ENCODE peak calls at places on chromosomes 4 and X, in ten cellular contexts. N is suprapubic skin, R is body of pancreas, L is spleen, M is heart right ventricle, O is ascending aorta, U is cardiac muscle cell, K is heart left ventricle, H is left ventricle myocardium inferior, F is aorta. A is an unnamed sample. For H3K27me3 and H3K36me3, the result is how much of the 10 kb centered on the place peaks cover.

GRCh38 chrX:96407043-96407442 is 277.6 kb upstream of the DIAPH2 start:
- DNase-seq in F (peak), O (no peak), K (no peak), N (no peak), R (peak), U (peak), L (no peak), M (peak), H (peak), A (peak)

GRCh38 chrX:129925305-129926092 is 19.5 kb downstream of the UTP14A start:
- DNase-seq in N (peak), F (peak), H (peak), L (peak), U (peak), R (peak), M (peak), K (peak), O (no peak), A (peak)

GRCh38 chr4:20305976-20306375 is 54.3 kb downstream of the SLIT2 start:
- DNase-seq in N (no peak), F (no peak), U (peak), O (no peak), M (no peak), L (no peak), K (no peak), R (no peak), H (no peak), A (no peak)

GRCh38 chr4:74536557-74536956 is 91.6 kb downstream of the AREG start:
- DNase-seq in U (peak), H (no peak), K (no peak), R (no peak), N (no peak), L (no peak), O (no peak), M (no peak), F (no peak), A (no peak)

GRCh38 chrX:12206413-12206812 is 68.1 kb downstream of the FRMPD4 start:
- DNase-seq in R (no peak), O (no peak), M (no peak), L (no peak), H (no peak), F (no peak), K (no peak), N (no peak), U (no peak), A (no peak)

GRCh38 chrX:14779589-14779988 is 93.3 kb downstream of the FANCB start:
- DNase-seq in L (no peak), M (no peak), O (no peak), F (no peak), N (no peak), R (no peak), K (no peak), H (no peak), U (no peak), A (no peak)

GRCh38 chr4:16530688-16531635 is 304.7 kb upstream of the TAPT1 start:
- DNase-seq in U (peak), M (no peak), F (no peak), R (no peak), O (no peak), H (no peak), K (no peak), N (no peak), L (no peak), A (no peak)

GRCh38 chr4:152665691-152666410 is 13.9 kb downstream of the TMEM154 start:
- DNase-seq in K (no peak), H (no peak), O (no peak), M (no peak), N (no peak), R (no peak), U (no peak), F (no peak), L (no peak), A (peak)

GRCh38 chr4:180960758-180961401 is 1282.3 kb upstream of the TENM3 start:
- DNase-seq in H (no peak), L (no peak), K (no peak), R (no peak), N (no peak), M (no peak), O (no peak), F (no peak), U (no peak), A (no peak)

GRCh38 chr4:118757761-118758213 is 72.6 kb downstream of the METTL14 start:
- DNase-seq in H (no peak), F (no peak), L (no peak), R (no peak), M (no peak), O (no peak), K (no peak), U (peak), N (no peak), A (no peak)

GRCh38 chr4:69781458-69782418 is 21.3 kb upstream of the SULT1B1 start:
- DNase-seq in L (no peak), N (no peak), M (no peak), R (no peak), F (no peak), U (no peak), K (no peak), H (no peak), O (no peak), A (peak)

GRCh38 chrX:78619829-78620228 is 39.3 kb downstream of the RTL3 start:
- DNase-seq in O (no peak), M (peak), R (no peak), U (peak), L (no peak), N (no peak), H (peak), K (no peak), F (peak), A (no peak)

GRCh38 chr4:108029321-108029720 is 39.6 kb downstream of the HADH start:
- DNase-seq in R (no peak), F (no peak), L (no peak), N (no peak), U (no peak), O (no peak), M (no peak), H (no peak), K (no peak), A (no peak)

GRCh38 chr4:113901994-113902787 is 77.3 kb downstream of the ARSJ start:
- DNase-seq in U (no peak), R (peak), K (no peak), M (no peak), H (no peak), N (no peak), F (no peak), L (peak), O (no peak), A (no peak)

GRCh38 chr4:89939994-89940393 is 45.3 kb downstream of the MMRN1 start:
- DNase-seq in M (peak), U (peak), R (peak), H (peak), O (no peak), K (peak), F (no peak), N (no peak), L (no peak), A (no peak)

GRCh38 chr4:87950516-87950915 is 25.0 kb upstream of the SPP1 start:
- DNase-seq in H (no peak), O (no peak), F (no peak), L (no peak), R (no peak), M (no peak), N (no peak), U (no peak), K (no peak), A (no peak)
- H3K4me3 ChIP-seq in H (no peak), O (no peak), F (no peak), L (no peak), R (no peak), M (no peak), N (no peak), U (no peak), K (no peak), A (no peak)

GRCh38 chr4:1488831-1489638 is 82.8 kb upstream of the NKX1-1 start:
- DNase-seq in L (no peak), O (no peak), N (peak), F (no peak), H (no peak), K (peak), M (no peak), U (no peak), R (no peak), A (peak)

GRCh38 chr4:1489639-1489995 is 83.4 kb upstream of the NKX1-1 start:
- DNase-seq in K (peak), H (no peak), L (no peak), R (no peak), O (no peak), M (no peak), U (no peak), F (no peak), N (no peak), A (no peak)

GRCh38 chr4:1487106-1487505 is 80.9 kb upstream of the NKX1-1 start:
- DNase-seq in R (no peak), F (no peak), U (no peak), K (peak), M (no peak), H (no peak), L (no peak), O (no peak), N (peak), A (peak)

GRCh38 chr4:1487761-1488160 is 81.5 kb upstream of the NKX1-1 start:
- DNase-seq in N (no peak), L (no peak), F (no peak), K (peak), R (no peak), U (no peak), M (no peak), H (no peak), O (no peak), A (no peak)

GRCh38 chr4:1488357-1488756 is 82.1 kb upstream of the NKX1-1 start:
- DNase-seq in H (no peak), F (no peak), U (no peak), M (no peak), O (no peak), K (no peak), N (peak), L (no peak), R (no peak), A (no peak)
- H3K27me3 ChIP-seq in H (half or more), F (under half), U (under half), M (under half), O (under half), K (under half), N (half or more), L (under half), R (under half), A (under half)

GRCh38 chrX:53196678-53197077 is 28.3 kb downstream of the KDM5C start:
- DNase-seq in O (no peak), K (no peak), H (no peak), U (no peak), M (no peak), R (no peak), L (no peak), N (no peak), F (no peak), A (no peak)

GRCh38 chrX:53190363-53190960 is 34.5 kb downstream of the KDM5C start:
- DNase-seq in N (no peak), H (no peak), R (no peak), F (no peak), L (no peak), U (no peak), M (no peak), O (no peak), K (no peak), A (peak)

GRCh38 chrX:53193093-53193492 is 31.9 kb downstream of the KDM5C start:
- DNase-seq in O (no peak), R (no peak), M (no peak), K (no peak), H (no peak), U (no peak), L (no peak), F (no peak), N (no peak), A (no peak)

GRCh38 chrX:53195401-53195800 is 29.6 kb downstream of the KDM5C start:
- DNase-seq in U (no peak), N (no peak), R (no peak), K (no peak), M (no peak), H (no peak), O (no peak), L (no peak), F (no peak), A (no peak)

DNA sequence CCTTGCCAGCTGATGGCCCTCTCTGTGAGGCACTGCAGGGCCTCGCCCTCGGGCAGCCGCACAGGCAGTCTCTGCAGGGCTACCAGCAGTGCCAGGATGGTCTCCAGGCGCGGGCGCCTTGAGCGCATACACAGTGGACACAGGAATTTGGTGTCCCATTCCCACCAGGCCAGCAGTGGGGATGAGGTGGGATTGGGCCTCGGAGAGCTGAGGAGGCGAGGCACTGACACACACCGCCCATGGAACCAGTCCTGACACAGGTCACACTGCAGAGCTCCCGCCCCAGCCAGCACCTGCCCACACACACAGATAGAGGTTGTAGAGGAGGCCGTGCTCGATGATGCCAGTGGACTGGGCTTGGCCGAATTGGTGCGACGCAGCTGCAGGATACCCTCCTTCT is 30.7 kb downstream of the KDM5C start:
- DNase-seq in M (no peak), K (no peak), N (no peak), L (no peak), H (no peak), O (no peak), U (no peak), R (no peak), F (no peak), A (no peak)
- H3K36me3 ChIP-seq in M (under half), K (half or more), N (half or more), L (half or more), H (half or more), O (half or more), U (half or more), R (under half), F (under half), A (under half)

GRCh38 chr4:39407584-39407885 is 805 bp downstream of the KLB start:
- DNase-seq in F (no peak), K (no peak), R (peak), L (no peak), H (no peak), U (no peak), O (no peak), N (no peak), M (no peak), A (no peak)

GRCh38 chr4:39410415-39410814 is 3.7 kb downstream of the KLB start:
- DNase-seq in M (no peak), U (peak), K (no peak), H (no peak), O (no peak), F (no peak), N (no peak), L (no peak), R (no peak), A (no peak)

GRCh38 chr4:39406763-39407583 is at the start of gene KLB:
- DNase-seq in L (no peak), F (no peak), K (no peak), U (peak), M (no peak), R (peak), N (no peak), H (no peak), O (no peak), A (no peak)
- H3K4me3 ChIP-seq in L (no peak), F (no peak), K (no peak), U (no peak), M (no peak), R (peak), N (no peak), H (no peak), O (no peak), A (no peak)

A was measured in endodermal cell.